ENCODE peak calls at places on chromosomes 5 and 9, in six cellular contexts. X is memory B cell, A is RPMI8226, U is Peyer's patch, N is non-pigmented ciliary epithelial cell, D is nucleus accumbens. G is an unnamed sample.

GRCh38 chr5:157463621-157464407 is 3.8 kb downstream of the NIPAL4 start:
- DNase-seq in N (peak), X (no peak), U (no peak), D (no peak), A (no peak), G (no peak)

GRCh38 chr5:152332696-152333095 is 72.4 kb downstream of the NMUR2 start:
- DNase-seq in U (no peak), A (no peak), D (no peak), X (no peak), N (no peak), G (no peak)

GRCh38 chr5:90473321-90474234 is 993 bp downstream of the MBLAC2 start:
- DNase-seq in D (peak), N (no peak), A (peak), X (no peak), U (peak), G (peak)

GRCh38 chr5:150411245-150411979 is 1.3 kb downstream of the CD74 start:
- DNase-seq in D (no peak), N (no peak), A (peak), X (no peak), U (peak), G (peak)

GRCh38 chr9:79573697-79573976 is 1.9 kb downstream of the TLE4 start:
- DNase-seq in U (no peak), X (no peak), D (no peak), A (no peak), N (no peak), G (peak)

GRCh38 chr5:146647656-146648199 is 131.7 kb upstream of the GPR151 start:
- DNase-seq in N (no peak), X (no peak), A (no peak), U (no peak), D (no peak), G (no peak)

GRCh38 chr9:91654527-91654926 is 230.9 kb upstream of the NFIL3 start:
- DNase-seq in U (no peak), D (no peak), N (no peak), X (no peak), A (no peak), G (no peak)

GRCh38 chr9:13786131-13786530 is 506.6 kb upstream of the MPDZ start:
- DNase-seq in A (peak), X (no peak), D (no peak), U (no peak), N (no peak), G (no peak)

GRCh38 chr5:31459594-31459993 is 72.3 kb downstream of the DROSHA start:
- DNase-seq in N (no peak), X (no peak), D (no peak), A (no peak), U (no peak), G (no peak)

GRCh38 chr9:76223749-76224340 is 170.4 kb downstream of the RFK start:
- DNase-seq in N (no peak), D (no peak), A (no peak), X (no peak), U (no peak), G (no peak)

GRCh38 chr5:124685404-124685930 is 61.0 kb downstream of the ZNF608 start:
- DNase-seq in X (no peak), N (no peak), D (no peak), U (no peak), A (no peak), G (no peak)

GRCh38 chr5:177474845-177475562 is 1.6 kb upstream of the DBN1 start:
- DNase-seq in N (no peak), D (no peak), U (no peak), X (no peak), A (no peak), G (no peak)

GRCh38 chr9:135039916-135040645 is 47.4 kb upstream of the OLFM1 start:
- DNase-seq in U (peak), X (no peak), D (no peak), A (peak), N (no peak), G (no peak)